ENCODE peak calls at places on chromosomes 12 and 14, in four cellular contexts. One of them, this sample, is unnamed.
A peak's percentile ranks its signal among the peaks of the same experiment; 100 is the strongest.

GRCh38 chr12:1044697-1045096 is 53.7 kb downstream of the ERC1 start:
- DNase-seq in CD8-positive, alpha-beta memory T cell: no peak
- DNase-seq in sigmoid colon: no peak
- DNase-seq in endothelial cell of umbilical vein: peak; percentile 68
- DNase-seq in this sample: peak; percentile 36

GRCh38 chr12:18690653-18691052 is 47.2 kb downstream of the PLCZ1 start:
- DNase-seq in CD8-positive, alpha-beta memory T cell: no peak
- DNase-seq in sigmoid colon: no peak
- DNase-seq in endothelial cell of umbilical vein: no peak
- DNase-seq in this sample: peak; percentile 40

GRCh38 chr12:55715833-55716581 is at the start of gene BLOC1S1:
- DNase-seq in CD8-positive, alpha-beta memory T cell: peak; percentile 96
- DNase-seq in sigmoid colon: peak; percentile 98
- DNase-seq in endothelial cell of umbilical vein: peak; percentile 84
- DNase-seq in this sample: peak; percentile 94

GRCh38 chr14:37870947-37871346 is 275.5 kb downstream of the TTC6 start:
- DNase-seq in CD8-positive, alpha-beta memory T cell: no peak
- DNase-seq in sigmoid colon: no peak
- DNase-seq in endothelial cell of umbilical vein: no peak
- DNase-seq in this sample: no peak

GRCh38 chr14:38839743-38840375 is 263.2 kb downstream of the SEC23A start:
- DNase-seq in CD8-positive, alpha-beta memory T cell: no peak
- DNase-seq in sigmoid colon: no peak
- DNase-seq in endothelial cell of umbilical vein: peak; percentile 94
- DNase-seq in this sample: no peak

GRCh38 chr12:107053709-107054108 is 39.6 kb downstream of the CRY1 start:
- DNase-seq in CD8-positive, alpha-beta memory T cell: no peak
- DNase-seq in sigmoid colon: no peak
- DNase-seq in endothelial cell of umbilical vein: no peak
- DNase-seq in this sample: no peak

GRCh38 chr14:89507521-89507920 is 90.5 kb upstream of the FOXN3 start:
- DNase-seq in CD8-positive, alpha-beta memory T cell: no peak
- DNase-seq in sigmoid colon: no peak
- DNase-seq in endothelial cell of umbilical vein: peak; percentile 76
- DNase-seq in this sample: no peak

GRCh38 chr12:93081810-93082165 is 152.7 kb upstream of the EEA1 start:
- DNase-seq in CD8-positive, alpha-beta memory T cell: no peak
- DNase-seq in sigmoid colon: no peak
- DNase-seq in endothelial cell of umbilical vein: no peak
- DNase-seq in this sample: no peak

GRCh38 chr14:99273724-99274345 is 1.8 kb upstream of the BCL11B start:
- DNase-seq in CD8-positive, alpha-beta memory T cell: no peak
- DNase-seq in sigmoid colon: no peak
- DNase-seq in endothelial cell of umbilical vein: no peak
- DNase-seq in this sample: no peak

GRCh38 chr14:92850492-92850891 is 56.4 kb downstream of the GOLGA5 start:
- DNase-seq in CD8-positive, alpha-beta memory T cell: no peak
- DNase-seq in sigmoid colon: no peak
- DNase-seq in endothelial cell of umbilical vein: no peak
- DNase-seq in this sample: no peak

GRCh38 chr12:26704214-26704613 is 128.8 kb downstream of the ITPR2 start:
- DNase-seq in CD8-positive, alpha-beta memory T cell: no peak
- DNase-seq in sigmoid colon: no peak
- DNase-seq in endothelial cell of umbilical vein: peak; percentile 71
- DNase-seq in this sample: no peak

GRCh38 chr12:66538970-66539369 is 139.9 kb downstream of the GRIP1 start:
- DNase-seq in CD8-positive, alpha-beta memory T cell: no peak
- DNase-seq in sigmoid colon: no peak
- DNase-seq in endothelial cell of umbilical vein: no peak
- DNase-seq in this sample: no peak

GRCh38 chr14:32472512-32473472 is 143.7 kb downstream of the AKAP6 start:
- DNase-seq in CD8-positive, alpha-beta memory T cell: no peak
- DNase-seq in sigmoid colon: no peak
- DNase-seq in endothelial cell of umbilical vein: peak; percentile 52
- DNase-seq in this sample: peak; percentile 77

GRCh38 chr14:106508216-106508615 is 981.8 kb downstream of the TMEM121 start:
- DNase-seq in CD8-positive, alpha-beta memory T cell: no peak
- DNase-seq in sigmoid colon: no peak
- DNase-seq in endothelial cell of umbilical vein: no peak
- DNase-seq in this sample: no peak

DNA sequence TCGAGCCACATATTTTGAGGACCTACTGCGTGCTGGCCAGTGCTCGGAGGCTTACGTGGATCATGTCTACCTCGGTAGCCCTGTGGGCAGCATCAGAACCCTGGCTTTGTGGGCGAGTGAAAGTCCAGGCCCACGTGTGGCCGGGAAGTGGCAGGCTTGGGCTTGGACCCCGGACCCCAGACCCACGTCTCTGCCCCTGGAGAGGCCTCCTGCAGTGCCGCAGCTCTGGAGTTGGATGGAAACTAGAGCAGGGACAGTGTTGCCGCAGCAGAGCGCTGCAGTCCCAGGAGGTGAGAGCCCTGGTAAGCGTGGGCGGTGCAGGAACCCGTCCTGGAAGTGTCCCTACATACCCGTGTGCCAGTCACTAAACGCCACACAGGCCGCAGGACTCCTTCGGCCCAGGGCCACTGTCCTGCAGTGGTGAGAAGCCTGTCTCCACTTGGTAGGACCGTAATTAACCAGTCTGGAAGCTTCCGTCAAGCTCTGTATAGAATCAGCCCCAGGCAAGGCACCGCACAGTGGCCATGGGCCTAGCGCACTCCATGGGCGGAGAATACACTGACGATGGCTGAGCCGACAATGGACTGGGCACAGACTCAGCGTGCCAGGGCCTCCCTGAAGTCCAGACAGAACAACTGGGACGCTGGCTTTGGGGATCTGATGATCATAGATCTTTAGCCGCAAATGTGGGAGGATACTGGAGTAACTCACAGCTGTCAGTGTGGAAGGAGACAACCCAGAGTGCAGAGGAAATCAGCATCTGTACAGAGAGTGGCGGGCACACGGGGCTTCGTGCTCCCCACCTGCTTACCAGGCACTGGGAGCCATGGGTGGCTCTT is 219.5 kb downstream of the KIF26A start:
- DNase-seq in CD8-positive, alpha-beta memory T cell: peak; percentile 30
- DNase-seq in sigmoid colon: peak; percentile 56
- DNase-seq in endothelial cell of umbilical vein: no peak
- DNase-seq in this sample: no peak
- H3K27me3 ChIP-seq in CD8-positive, alpha-beta memory T cell: no peaks in the 10 kb centered on the region
- H3K27me3 ChIP-seq in sigmoid colon: no peaks in the 10 kb centered on the region
- H3K27me3 ChIP-seq in endothelial cell of umbilical vein: no peaks in the 10 kb centered on the region
- H3K27me3 ChIP-seq in this sample: no peaks in the 10 kb centered on the region

DNA sequence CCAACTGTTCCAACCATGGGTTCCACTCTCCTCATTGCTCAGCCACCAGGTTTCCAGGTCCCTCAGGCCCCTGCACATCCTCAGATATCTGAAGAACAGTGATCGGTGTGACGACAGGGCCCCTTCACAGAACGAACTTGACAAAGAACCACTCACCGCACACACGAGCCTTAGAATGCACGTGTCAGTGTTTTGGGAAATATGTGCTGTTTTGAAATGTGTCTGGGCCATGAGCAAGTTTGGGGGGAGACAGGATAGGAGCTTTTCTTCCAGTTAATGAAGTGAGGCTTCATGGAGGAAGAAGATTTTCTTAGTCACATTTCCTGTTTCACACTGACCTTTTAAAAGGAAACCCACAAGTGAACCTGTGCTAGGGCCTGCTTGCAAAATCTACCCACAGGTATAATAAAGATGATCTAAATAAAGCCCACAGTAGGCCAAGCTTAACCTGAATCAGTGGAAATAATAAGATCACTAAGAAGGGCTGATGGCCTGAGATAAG is 58.6 kb downstream of the ZFP36L1 start:
- DNase-seq in CD8-positive, alpha-beta memory T cell: peak; percentile 61
- DNase-seq in sigmoid colon: no peak
- DNase-seq in endothelial cell of umbilical vein: peak; percentile 34
- DNase-seq in this sample: no peak
- H3K27ac ChIP-seq in CD8-positive, alpha-beta memory T cell: no peak overlapping the region
- H3K27ac ChIP-seq in sigmoid colon: no peak overlapping the region
- H3K27ac ChIP-seq in endothelial cell of umbilical vein: no peak overlapping the region
- H3K27ac ChIP-seq in this sample: no peak overlapping the region

DNA sequence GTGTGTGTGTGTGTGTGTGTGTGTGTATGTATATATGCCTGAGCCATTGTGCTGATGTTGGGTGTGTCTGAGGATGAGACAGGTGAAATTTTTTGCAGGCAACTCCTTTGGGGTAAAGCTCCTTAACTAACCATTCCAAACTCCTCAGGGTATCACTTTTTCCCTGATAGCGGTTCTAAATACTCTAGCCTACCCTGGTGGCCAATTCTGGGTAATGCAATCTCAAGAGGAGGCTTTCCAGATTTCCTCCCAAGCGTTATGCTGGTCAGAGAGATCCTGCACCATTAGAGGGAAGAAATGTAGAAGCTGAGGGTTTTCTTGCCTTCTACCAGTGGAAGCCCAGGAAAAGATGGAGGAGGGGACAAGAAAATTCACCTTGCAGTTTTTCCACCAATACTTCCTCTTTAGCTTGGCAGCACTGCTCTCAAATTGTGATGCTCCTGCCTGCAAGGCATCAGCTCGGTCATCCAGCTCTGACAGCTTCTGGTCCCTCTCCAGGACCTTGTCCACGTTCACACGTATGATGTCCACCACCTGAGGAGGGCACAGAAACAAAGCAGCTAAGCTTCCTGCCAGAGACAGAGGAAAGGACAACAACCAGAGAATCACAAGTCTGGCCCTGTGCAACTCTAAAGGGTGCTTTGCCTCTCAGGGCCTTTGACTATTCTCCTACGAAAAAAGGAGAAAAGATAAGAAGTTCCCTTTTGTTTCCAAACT is 4.9 kb downstream of the VAMP1 start:
- DNase-seq in CD8-positive, alpha-beta memory T cell: no peak
- DNase-seq in sigmoid colon: no peak
- DNase-seq in endothelial cell of umbilical vein: peak; percentile 70
- DNase-seq in this sample: peak; percentile 84
- H3K4me1 ChIP-seq in CD8-positive, alpha-beta memory T cell: peaks cover 79% of the 10 kb centered on the region
- H3K4me1 ChIP-seq in sigmoid colon: peaks cover 40% of the 10 kb centered on the region
- H3K4me1 ChIP-seq in endothelial cell of umbilical vein: peaks cover 24% of the 10 kb centered on the region
- H3K4me1 ChIP-seq in this sample: peaks cover 12% of the 10 kb centered on the region

GRCh38 chr14:60021619-60022018 is 70.1 kb upstream of the PCNX4 start:
- DNase-seq in CD8-positive, alpha-beta memory T cell: no peak
- DNase-seq in sigmoid colon: no peak
- DNase-seq in endothelial cell of umbilical vein: no peak
- DNase-seq in this sample: no peak

GRCh38 chr14:60025586-60025985 is 66.1 kb upstream of the PCNX4 start:
- DNase-seq in CD8-positive, alpha-beta memory T cell: no peak
- DNase-seq in sigmoid colon: no peak
- DNase-seq in endothelial cell of umbilical vein: no peak
- DNase-seq in this sample: no peak
- H3K27me3 ChIP-seq in CD8-positive, alpha-beta memory T cell: no peaks in the 10 kb centered on the region
- H3K27me3 ChIP-seq in sigmoid colon: no peaks in the 10 kb centered on the region
- H3K27me3 ChIP-seq in endothelial cell of umbilical vein: no peaks in the 10 kb centered on the region
- H3K27me3 ChIP-seq in this sample: peaks cover 2% of the 10 kb centered on the region

GRCh38 chr12:125355614-125356013 is 290.4 kb downstream of the AACS start:
- DNase-seq in CD8-positive, alpha-beta memory T cell: no peak
- DNase-seq in sigmoid colon: no peak
- DNase-seq in endothelial cell of umbilical vein: no peak
- DNase-seq in this sample: peak; percentile 13

GRCh38 chr12:125357561-125357960 is 292.3 kb downstream of the AACS start:
- DNase-seq in CD8-positive, alpha-beta memory T cell: no peak
- DNase-seq in sigmoid colon: no peak
- DNase-seq in endothelial cell of umbilical vein: no peak
- DNase-seq in this sample: no peak

GRCh38 chr12:125360540-125360939 is 295.3 kb downstream of the AACS start:
- DNase-seq in CD8-positive, alpha-beta memory T cell: no peak
- DNase-seq in sigmoid colon: no peak
- DNase-seq in endothelial cell of umbilical vein: no peak
- DNase-seq in this sample: no peak

GRCh38 chr12:125351788-125352187 is 286.6 kb downstream of the AACS start:
- DNase-seq in CD8-positive, alpha-beta memory T cell: no peak
- DNase-seq in sigmoid colon: no peak
- DNase-seq in endothelial cell of umbilical vein: no peak
- DNase-seq in this sample: no peak

DNA sequence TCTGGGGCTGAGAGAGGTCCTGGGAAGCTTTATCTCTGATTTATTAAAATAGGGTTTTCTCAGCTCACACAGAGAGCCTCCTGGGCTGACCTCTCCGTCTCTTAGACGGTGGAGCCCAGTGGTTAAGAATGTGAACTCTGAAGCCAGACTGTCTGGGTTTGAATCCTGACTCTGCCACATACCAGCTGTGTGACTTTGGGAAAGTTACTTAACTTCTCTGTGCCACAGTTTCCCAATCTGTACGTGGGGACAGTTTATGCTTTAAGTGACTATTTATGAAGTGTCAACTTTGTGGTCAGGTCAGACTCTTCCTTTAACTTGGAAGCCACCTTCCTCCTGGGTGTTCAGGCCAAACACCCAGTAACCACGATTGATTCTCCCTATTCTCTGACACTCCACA is 290.9 kb downstream of the AACS start:
- DNase-seq in CD8-positive, alpha-beta memory T cell: no peak
- DNase-seq in sigmoid colon: no peak
- DNase-seq in endothelial cell of umbilical vein: no peak
- DNase-seq in this sample: no peak
- H3K27ac ChIP-seq in CD8-positive, alpha-beta memory T cell: no peak overlapping the region
- H3K27ac ChIP-seq in sigmoid colon: no peak overlapping the region
- H3K27ac ChIP-seq in endothelial cell of umbilical vein: no peak overlapping the region
- H3K27ac ChIP-seq in this sample: no peak overlapping the region

GRCh38 chr14:103562385-103563088 is at the start of the genes BAG5 and COA8:
- DNase-seq in CD8-positive, alpha-beta memory T cell: peak; percentile 89
- DNase-seq in sigmoid colon: peak; percentile 88
- DNase-seq in endothelial cell of umbilical vein: peak; percentile 86
- DNase-seq in this sample: peak; percentile 92
- H3K4me1 ChIP-seq in CD8-positive, alpha-beta memory T cell: peaks cover 41% of the 10 kb centered on the region
- H3K4me1 ChIP-seq in sigmoid colon: peaks cover 63% of the 10 kb centered on the region
- H3K4me1 ChIP-seq in endothelial cell of umbilical vein: peaks cover 23% of the 10 kb centered on the region
- H3K4me1 ChIP-seq in this sample: peaks cover 16% of the 10 kb centered on the region

DNA sequence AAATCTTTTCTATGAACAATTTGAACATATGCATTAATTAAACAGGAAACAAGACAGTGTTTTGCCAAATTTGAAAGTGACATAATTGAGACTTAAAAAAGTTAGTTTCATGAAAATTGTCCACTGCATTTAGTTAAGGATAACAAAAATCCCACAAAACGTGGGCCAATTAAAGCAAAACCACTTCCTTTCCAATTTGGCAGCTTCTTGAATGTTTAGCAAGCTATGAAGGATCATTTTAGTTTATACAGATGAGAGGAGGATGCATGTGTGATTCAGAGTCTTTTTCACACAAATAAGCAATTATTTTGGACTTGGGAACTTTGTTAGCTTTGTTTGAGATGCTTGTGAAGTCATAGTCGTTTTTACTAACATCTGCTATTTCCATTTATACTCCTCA is 109.6 kb downstream of the ATXN7L3B start:
- DNase-seq in CD8-positive, alpha-beta memory T cell: no peak
- DNase-seq in sigmoid colon: no peak
- DNase-seq in endothelial cell of umbilical vein: no peak
- DNase-seq in this sample: no peak
- H3K27me3 ChIP-seq in CD8-positive, alpha-beta memory T cell: no peaks in the 10 kb centered on the region
- H3K27me3 ChIP-seq in sigmoid colon: no peaks in the 10 kb centered on the region
- H3K27me3 ChIP-seq in endothelial cell of umbilical vein: no peaks in the 10 kb centered on the region
- H3K27me3 ChIP-seq in this sample: no peaks in the 10 kb centered on the region

GRCh38 chr12:46343122-46343852 is 29.3 kb downstream of the SLC38A2 start:
- DNase-seq in CD8-positive, alpha-beta memory T cell: no peak
- DNase-seq in sigmoid colon: no peak
- DNase-seq in endothelial cell of umbilical vein: no peak
- DNase-seq in this sample: no peak

GRCh38 chr12:46339051-46339450 is 33.5 kb downstream of the SLC38A2 start:
- DNase-seq in CD8-positive, alpha-beta memory T cell: no peak
- DNase-seq in sigmoid colon: no peak
- DNase-seq in endothelial cell of umbilical vein: no peak
- DNase-seq in this sample: no peak

GRCh38 chr12:46342562-46343033 is 30.0 kb downstream of the SLC38A2 start:
- DNase-seq in CD8-positive, alpha-beta memory T cell: peak; percentile 49
- DNase-seq in sigmoid colon: no peak
- DNase-seq in endothelial cell of umbilical vein: peak; percentile 66
- DNase-seq in this sample: peak; percentile 59
- H3K27ac ChIP-seq in CD8-positive, alpha-beta memory T cell: no peak overlapping the region
- H3K27ac ChIP-seq in sigmoid colon: no peak overlapping the region
- H3K27ac ChIP-seq in endothelial cell of umbilical vein: no peak overlapping the region
- H3K27ac ChIP-seq in this sample: no peak overlapping the region